ENCODE peak calls at places on chromosome X, in four cellular contexts. K is left lung, D is NT2/D1, B is upper lobe of right lung. S is an unnamed sample. For H3K36me3, the result is how much of the 10 kb centered on the place peaks cover.

GRCh38 chrX:64975989-64976672 is at the start of gene ZC4H2:
- DNase-seq in K (peak), D (peak), B (peak), S (peak)

GRCh38 chrX:70196961-70197805 is 19.9 kb downstream of the DGAT2L6 start:
- DNase-seq in K (no peak), D (peak), B (no peak), S (peak)

GRCh38 chrX:100625985-100626491 is 10.6 kb downstream of the TSPAN6 start:
- DNase-seq in K (no peak), D (no peak), B (no peak), S (no peak)

GRCh38 chrX:72130762-72131231 is 918 bp downstream of the RTL5 start:
- DNase-seq in K (no peak), D (no peak), B (no peak), S (peak)

GRCh38 chrX:46665232-46666162 is 91.9 kb downstream of the CHST7 start:
- DNase-seq in K (no peak), D (no peak), B (no peak), S (no peak)

GRCh38 chrX:23662187-23662586 is 5.1 kb upstream of the PRDX4 start:
- DNase-seq in K (no peak), D (no peak), B (no peak), S (no peak)

GRCh38 chrX:119503484-119503861 is 35.2 kb downstream of the SLC25A5 start:
- DNase-seq in K (no peak), D (no peak), B (peak), S (no peak)

GRCh38 chrX:112834016-112834855 is 6.4 kb downstream of the AMOT start:
- DNase-seq in K (no peak), D (no peak), B (no peak), S (no peak)

GRCh38 chrX:72029473-72030411 is 102.0 kb downstream of the RTL5 start:
- DNase-seq in K (no peak), D (no peak), B (no peak), S (no peak)

GRCh38 chrX:88604433-88605221 is 142.4 kb upstream of the CPXCR1 start:
- DNase-seq in K (no peak), D (no peak), B (no peak), S (no peak)

GRCh38 chrX:146863566-146863965 is 49.0 kb upstream of the CXorf51A start:
- DNase-seq in K (no peak), D (no peak), B (no peak), S (no peak)

GRCh38 chrX:38437093-38437492 is 84.7 kb downstream of the OTC start:
- DNase-seq in K (no peak), D (no peak), B (no peak), S (no peak)

GRCh38 chrX:143306991-143307965 is 210.0 kb downstream of the SPANXN3 start:
- DNase-seq in K (no peak), D (no peak), B (no peak), S (no peak)

GRCh38 chrX:106875151-106875550 is 28.0 kb downstream of the RIPPLY1 start:
- DNase-seq in K (no peak), D (no peak), B (no peak), S (no peak)

GRCh38 chrX:38138157-38138556 is 82.5 kb downstream of the SRPX start:
- DNase-seq in K (no peak), D (no peak), B (no peak), S (no peak)

GRCh38 chrX:8374041-8374825 is 90.4 kb upstream of the VCX3B start:
- DNase-seq in K (no peak), D (no peak), B (no peak), S (no peak)

GRCh38 chrX:132071260-132071659 is 48.2 kb downstream of the STK26 start:
- DNase-seq in K (no peak), D (no peak), B (no peak), S (no peak)

GRCh38 chrX:69185886-69186285 is 20.6 kb upstream of the PJA1 start:
- DNase-seq in K (no peak), D (no peak), B (no peak), S (no peak)

GRCh38 chrX:80282535-80282934 is 137.7 kb upstream of the TENT5D start:
- DNase-seq in K (no peak), D (no peak), B (no peak), S (no peak)

GRCh38 chrX:29858714-29859113 is 356.6 kb upstream of the MAGEB2 start:
- DNase-seq in K (no peak), D (no peak), B (no peak), S (no peak)

GRCh38 chrX:789096-789495 is 158.5 kb downstream of the SHOX start:
- DNase-seq in K (no peak), D (no peak), B (no peak), S (peak)

GRCh38 chrX:73987166-73987565 is 316.8 kb upstream of the ZCCHC13 start:
- DNase-seq in K (no peak), D (no peak), B (no peak), S (no peak)

GRCh38 chrX:103919336-103919682 is 43.1 kb upstream of the TMSB15B start:
- DNase-seq in K (no peak), D (peak), B (no peak), S (peak)

GRCh38 chrX:50814701-50815476 is 895 bp upstream of the SHROOM4 start:
- DNase-seq in K (no peak), D (no peak), B (no peak), S (no peak)

GRCh38 chrX:101347859-101348451 is 587 bp downstream of the TIMM8A start:
- DNase-seq in K (no peak), D (no peak), B (no peak), S (peak)

GRCh38 chrX:45063319-45064095 is 137.2 kb downstream of the DIPK2B start:
- DNase-seq in K (no peak), D (no peak), B (no peak), S (no peak)

GRCh38 chrX:78024349-78025108 is 55.1 kb upstream of the PGAM4 start:
- DNase-seq in K (no peak), D (no peak), B (peak), S (peak)

GRCh38 chrX:31663172-31663571 is 591.3 kb upstream of the FTHL17 start:
- DNase-seq in K (no peak), D (no peak), B (no peak), S (no peak)

GRCh38 chrX:1336331-1337143 is at the start of gene IL3RA:
- DNase-seq in K (peak), D (no peak), B (no peak), S (no peak)

GRCh38 chrX:97672138-97672537 is 788.4 kb downstream of the RPA4 start:
- DNase-seq in K (no peak), D (no peak), B (no peak), S (no peak)

GRCh38 chrX:46140272-46140671 is 404.9 kb downstream of the ZNF674 start:
- DNase-seq in K (no peak), D (no peak), B (no peak), S (no peak)

GRCh38 chrX:20217279-20217678 is 49.4 kb downstream of the RPS6KA3 start:
- DNase-seq in K (no peak), D (no peak), B (no peak), S (no peak)

GRCh38 chrX:68146054-68146453 is 287.2 kb downstream of the OPHN1 start:
- DNase-seq in K (no peak), D (peak), B (no peak), S (peak)

GRCh38 chrX:136627381-136627780 is 20.6 kb upstream of the CD40LG start:
- DNase-seq in K (no peak), D (no peak), B (no peak), S (no peak)

GRCh38 chrX:119981286-119982070 is 37.9 kb upstream of the NKAP start:
- DNase-seq in K (no peak), D (no peak), B (no peak), S (peak)

GRCh38 chrX:119682019-119682989 is 10.7 kb downstream of the SEPTIN6 start:
- DNase-seq in K (no peak), D (no peak), B (no peak), S (no peak)

GRCh38 chrX:35682481-35682880 is 115.7 kb upstream of the MAGEB16 start:
- DNase-seq in K (no peak), D (no peak), B (no peak), S (no peak)

GRCh38 chrX:3166670-3167455 is 125.6 kb downstream of the ARSF start:
- DNase-seq in K (no peak), D (no peak), B (no peak), S (no peak)

GRCh38 chrX:43882294-43882681 is at the start of gene MAOB:
- DNase-seq in K (peak), D (peak), B (peak), S (peak)
- H3K4me3 ChIP-seq in K (peak), D (peak), B (peak), S (peak)

DNA sequence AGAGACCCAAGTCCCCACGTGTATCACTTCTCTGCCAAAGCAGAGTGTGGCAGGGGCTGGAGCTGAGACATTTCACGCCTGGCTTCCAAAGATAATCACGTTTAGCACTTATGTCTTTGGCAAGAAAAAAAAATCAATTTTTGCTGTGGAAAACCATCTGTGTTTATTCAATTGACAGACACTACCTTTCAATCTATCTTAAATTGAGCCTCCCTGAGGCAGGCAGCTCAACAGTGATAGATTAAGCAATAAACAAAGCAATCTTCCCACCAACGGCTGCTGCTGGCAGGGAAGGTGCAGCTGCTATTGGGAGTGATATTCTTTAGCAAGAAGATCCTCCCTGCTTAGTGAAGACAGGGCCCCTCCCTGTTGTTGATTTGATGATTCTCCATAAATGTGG is 11.7 kb upstream of the MAGEB17 start:
- DNase-seq in K (no peak), D (no peak), B (no peak), S (no peak)
- H3K36me3 ChIP-seq in K (under half), D (under half), B (under half), S (half or more)

GRCh38 chrX:85065512-85066198 is 62.0 kb downstream of the APOOL start:
- DNase-seq in K (no peak), D (no peak), B (no peak), S (no peak)
- H3K4me3 ChIP-seq in K (no peak), D (no peak), B (no peak), S (no peak)

GRCh38 chrX:154030715-154031305 is 11.1 kb upstream of the IRAK1 start:
- DNase-seq in K (no peak), D (no peak), B (no peak), S (no peak)
- H3K36me3 ChIP-seq in K (half or more), D (under half), B (under half), S (under half)

GRCh38 chrX:124493984-124494383 is 147.6 kb downstream of the SH2D1A start:
- DNase-seq in K (no peak), D (no peak), B (no peak), S (no peak)
- H3K4me3 ChIP-seq in K (no peak), D (no peak), B (no peak), S (no peak)

DNA sequence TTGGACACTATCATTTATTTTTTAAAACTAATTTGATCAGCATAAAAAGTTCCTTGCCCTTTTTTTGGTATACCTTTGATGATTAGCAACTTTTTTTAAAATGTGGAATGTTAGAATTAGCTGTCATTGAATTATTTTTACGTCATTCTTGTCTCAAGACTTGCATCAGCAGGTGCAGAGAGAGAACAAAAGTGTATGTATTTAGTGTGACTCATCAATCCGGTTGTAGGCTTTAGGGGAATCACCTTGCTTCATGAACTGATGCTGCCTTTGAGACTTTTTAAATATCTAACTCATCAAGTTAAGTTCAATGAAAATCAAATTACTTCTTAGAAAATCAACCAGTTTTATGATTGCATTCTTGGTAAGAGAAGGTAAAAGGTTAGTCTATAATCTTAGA is 125.1 kb downstream of the ARX start:
- DNase-seq in K (no peak), D (no peak), B (no peak), S (no peak)
- H3K36me3 ChIP-seq in K (under half), D (under half), B (under half), S (under half)